ENCODE peak calls at places on chromosomes 3 and 15, in six cellular contexts. H is mucosa of descending colon, N is HepG2, Z is lower lobe of right lung, A is right lobe of liver, J is Panc1. Y is an unnamed sample. For H3K36me3, the result is how much of the 10 kb centered on the place peaks cover.

GRCh38 chr15:90884719-90885431 is 571 bp downstream of the FES start:
- ATAC-seq in N (peak), A (no peak), Z (peak), J (peak), H (peak), Y (no peak)

GRCh38 chr15:70395164-70395563 is 297.4 kb upstream of the TLE3 start:
- ATAC-seq in A (no peak), J (no peak), H (no peak), Z (no peak), N (no peak), Y (no peak)

GRCh38 chr3:144197582-144197981 is 226.0 kb downstream of the DIPK2A start:
- ATAC-seq in N (no peak), Z (no peak), J (no peak), A (no peak), H (no peak), Y (no peak)

GRCh38 chr15:52093167-52093538 is 19.4 kb downstream of the BCL2L10 start:
- ATAC-seq in H (no peak), N (no peak), Z (no peak), A (peak), J (peak), Y (no peak)

GRCh38 chr15:37109952-37110630 is 9.7 kb upstream of the MEIS2 start:
- ATAC-seq in A (peak), Z (peak), J (peak), N (peak), H (peak), Y (peak)

GRCh38 chr15:74275957-74276356 is 39.8 kb downstream of the CCDC33 start:
- ATAC-seq in N (no peak), A (no peak), J (no peak), H (no peak), Z (no peak), Y (no peak)

GRCh38 chr3:136171097-136171542 is 25.0 kb downstream of the MSL2 start:
- ATAC-seq in Z (peak), J (peak), A (no peak), H (no peak), N (no peak), Y (no peak)

GRCh38 chr3:30743641-30744317 is 137.4 kb downstream of the TGFBR2 start:
- ATAC-seq in Z (no peak), J (no peak), A (no peak), N (no peak), H (no peak), Y (no peak)

GRCh38 chr3:118578559-118578958 is 456.1 kb downstream of the IGSF11 start:
- ATAC-seq in A (peak), J (no peak), Z (no peak), N (no peak), H (no peak), Y (no peak)

GRCh38 chr15:94582368-94582767 is 351.0 kb downstream of the MCTP2 start:
- ATAC-seq in H (peak), Z (peak), J (peak), N (peak), A (peak), Y (peak)

GRCh38 chr3:47298439-47298838 is 15.7 kb downstream of the KLHL18 start:
- ATAC-seq in A (no peak), N (no peak), H (no peak), J (no peak), Z (no peak), Y (no peak)

GRCh38 chr15:77282333-77282732 is 137.6 kb downstream of the PEAK1 start:
- ATAC-seq in A (no peak), Z (no peak), N (peak), J (no peak), H (no peak), Y (peak)

GRCh38 chr3:116192464-116192863 is 252.8 kb downstream of the LSAMP start:
- ATAC-seq in A (no peak), N (no peak), Z (no peak), J (no peak), H (no peak), Y (no peak)

GRCh38 chr3:51434746-51435323 is 43.8 kb downstream of the RBM15B start:
- ATAC-seq in H (peak), N (peak), J (peak), Z (peak), A (peak), Y (peak)

GRCh38 chr3:4425707-4426106 is 41.4 kb downstream of the SUMF1 start:
- ATAC-seq in J (no peak), H (no peak), N (no peak), A (no peak), Z (no peak), Y (no peak)

GRCh38 chr15:48785712-48786111 is 25.2 kb downstream of the CEP152 start:
- ATAC-seq in Z (no peak), H (no peak), A (no peak), J (no peak), N (no peak), Y (no peak)

GRCh38 chr3:130480736-130481135 is 36.2 kb upstream of the COL6A6 start:
- ATAC-seq in Z (peak), N (no peak), H (peak), A (peak), J (peak), Y (no peak)

GRCh38 chr3:73255609-73256029 is 194.2 kb downstream of the EBLN2 start:
- ATAC-seq in H (peak), J (no peak), Z (peak), N (no peak), A (no peak), Y (no peak)

GRCh38 chr3:64048631-64049061 is 25.4 kb upstream of the PSMD6 start:
- ATAC-seq in N (no peak), Z (no peak), A (no peak), J (no peak), H (no peak), Y (no peak)

GRCh38 chr3:52852419-52852818 is 17.6 kb upstream of the MUSTN1 start:
- ATAC-seq in A (no peak), Z (peak), H (no peak), N (no peak), J (no peak), Y (no peak)
- H3K36me3 ChIP-seq in A (under half), Z (half or more), H (under half), N (under half), J (under half), Y (under half)

GRCh38 chr3:25472153-25472552 is 44.1 kb downstream of the RARB start:
- ATAC-seq in H (no peak), J (no peak), N (no peak), A (no peak), Z (no peak), Y (no peak)
- H3K36me3 ChIP-seq in H (under half), J (under half), N (under half), A (under half), Z (under half), Y (under half)

DNA sequence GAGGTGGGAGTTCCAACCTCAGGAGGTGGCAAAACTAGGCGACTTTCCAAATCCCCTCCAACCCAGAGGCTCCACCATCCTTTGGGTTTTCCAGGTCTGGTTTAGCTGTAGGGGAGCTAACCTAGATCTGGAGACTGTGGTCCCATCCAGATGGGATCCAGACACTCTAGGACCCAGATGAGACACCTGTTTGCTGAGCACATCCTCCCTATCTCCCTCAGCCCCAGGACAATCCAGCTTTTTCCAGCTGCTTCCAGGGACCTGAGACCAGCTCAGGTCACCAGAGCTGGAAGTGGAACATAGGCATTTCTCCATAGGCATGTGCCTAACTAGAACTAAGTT is 18.2 kb downstream of the CRTAP start:
- ATAC-seq in N (peak), H (no peak), J (peak), Z (peak), A (no peak), Y (no peak)
- H3K36me3 ChIP-seq in N (under half), H (under half), J (under half), Z (half or more), A (under half), Y (half or more)

DNA sequence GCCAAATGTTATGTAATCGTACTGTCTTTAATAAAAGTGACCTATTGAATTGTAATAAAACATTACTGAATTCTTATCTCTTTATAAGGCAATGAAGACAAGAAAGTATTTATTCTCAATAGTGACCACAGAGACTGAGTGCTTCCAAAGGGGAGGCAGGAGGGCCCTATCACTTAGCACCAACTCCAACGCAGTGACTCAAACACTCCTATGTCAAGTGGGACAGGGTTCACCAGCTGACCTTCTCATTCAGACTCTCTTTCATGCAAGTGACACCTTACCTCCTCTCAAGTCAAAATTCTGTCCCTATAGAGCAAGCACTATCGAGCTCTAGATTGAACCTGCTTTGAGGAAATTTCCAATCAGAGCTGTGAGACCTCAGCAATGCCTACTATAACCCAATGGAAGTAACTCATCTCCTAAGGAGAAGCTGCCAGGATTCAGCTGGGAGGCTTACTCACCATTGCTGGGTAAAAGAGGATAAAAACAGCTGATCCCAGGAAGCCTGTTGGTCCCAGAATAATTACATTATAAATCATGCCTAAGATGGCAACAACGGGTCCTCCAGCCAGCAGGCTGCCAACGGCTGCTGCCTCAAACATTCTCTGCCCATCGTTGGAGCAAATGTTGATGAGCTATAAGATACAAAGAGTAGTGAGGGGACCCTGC is 35.6 kb downstream of the ABCC5 start:
- ATAC-seq in J (no peak), Z (no peak), N (no peak), A (no peak), H (no peak), Y (no peak)
- H3K36me3 ChIP-seq in J (under half), Z (half or more), N (under half), A (under half), H (under half), Y (under half)

DNA sequence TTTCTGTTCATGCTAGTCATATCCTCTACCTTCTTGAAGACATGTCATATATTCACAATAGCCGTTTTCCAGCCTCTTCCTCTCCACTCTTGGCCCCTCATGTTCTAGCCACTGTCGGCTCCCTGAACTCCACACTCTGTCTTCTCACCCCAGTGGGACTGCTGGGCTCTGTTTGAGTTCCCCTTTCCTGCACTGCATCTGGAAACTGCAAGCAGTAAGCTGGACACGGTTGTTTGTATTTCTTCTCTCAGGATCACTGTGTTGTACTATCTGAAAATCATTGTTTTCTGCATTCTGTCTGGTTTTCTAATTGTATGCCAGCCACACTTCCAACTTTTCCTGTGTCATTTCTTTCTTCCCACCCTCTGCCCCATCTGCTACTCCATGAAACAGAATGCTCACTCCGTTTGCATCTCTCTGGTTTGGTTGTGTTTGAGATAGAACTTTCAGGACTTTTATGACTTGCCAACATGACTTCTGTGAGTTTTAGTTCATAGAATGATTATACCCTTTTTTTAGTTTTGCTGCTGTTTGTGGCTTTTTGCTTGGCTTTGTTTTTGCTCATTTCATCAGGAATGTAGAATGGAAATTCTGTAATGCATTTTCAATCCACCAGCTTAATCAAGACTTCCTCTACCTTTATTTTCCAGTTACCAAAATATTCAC is 192.3 kb downstream of the PLCL2 start:
- ATAC-seq in N (no peak), Z (no peak), J (no peak), H (no peak), A (peak), Y (no peak)
- H3K36me3 ChIP-seq in N (under half), Z (under half), J (under half), H (under half), A (under half), Y (under half)

GRCh38 chr3:14441240-14441919 is 39.0 kb downstream of the SLC6A6 start:
- ATAC-seq in A (no peak), N (no peak), Z (no peak), H (no peak), J (no peak), Y (no peak)
- H3K36me3 ChIP-seq in A (under half), N (under half), Z (under half), H (under half), J (under half), Y (under half)